ENCODE peak calls at places on chromosomes 12 and 14, in ten cellular contexts. T is T-helper 1 cell; K is HT1080; L is nucleus accumbens; E is cerebellum; B is astrocyte; O is NCI-H1436; W is SK-MEL-5; A is stimulated activated CD8-positive, alpha-beta memory T cell treated with anti-CD3 and anti-CD28 coated beads, Interleukin-2, amount 100 ng/mL, for 48 hours; H is cardiac muscle cell. P is an unnamed sample.

GRCh38 chr12:66072135-66072534 is 58.4 kb downstream of the LLPH start:
- DNase-seq in T (no peak), K (no peak), L (no peak), E (no peak), B (no peak), O (no peak), W (no peak), A (no peak), H (no peak), P (no peak)

GRCh38 chr12:11092128-11092527 is at the start of gene TAS2R43:
- DNase-seq in T (no peak), K (no peak), L (no peak), E (no peak), B (no peak), O (no peak), W (no peak), A (no peak), H (no peak), P (no peak)

GRCh38 chr14:77369280-77369679 is 7.6 kb downstream of the TMED8 start:
- DNase-seq in T (no peak), K (no peak), L (no peak), E (no peak), B (no peak), O (no peak), W (no peak), A (no peak), H (peak; percentile 12), P (no peak)

GRCh38 chr12:4272014-4272975 is 1.3 kb upstream of the CCND2 start:
- DNase-seq in T (peak; percentile 88), K (no peak), L (no peak), E (peak; percentile 39), B (peak; percentile 39), O (no peak), W (peak; percentile 56), A (peak; percentile 87), H (peak; percentile 78), P (no peak)

GRCh38 chr14:53032838-53033390 is 82.1 kb upstream of the FERMT2 start:
- DNase-seq in T (no peak), K (no peak), L (no peak), E (no peak), B (no peak), O (no peak), W (no peak), A (no peak), H (no peak), P (no peak)

GRCh38 chr12:49811136-49811535 is 17.1 kb downstream of the NCKAP5L start:
- DNase-seq in T (no peak), K (no peak), L (no peak), E (no peak), B (no peak), O (no peak), W (peak; percentile 49), A (no peak), H (no peak), P (no peak)

GRCh38 chr12:120254809-120255208 is 10.7 kb downstream of the PXN start:
- DNase-seq in T (no peak), K (no peak), L (no peak), E (no peak), B (no peak), O (no peak), W (no peak), A (no peak), H (no peak), P (no peak)

GRCh38 chr12:9111525-9111924 is 4.2 kb downstream of the A2M start:
- DNase-seq in T (no peak), K (no peak), L (no peak), E (no peak), B (no peak), O (no peak), W (no peak), A (no peak), H (no peak), P (no peak)

GRCh38 chr14:65415613-65416012 is 3.1 kb downstream of the FUT8 start:
- DNase-seq in T (no peak), K (no peak), L (no peak), E (no peak), B (no peak), O (no peak), W (no peak), A (no peak), H (no peak), P (no peak)

GRCh38 chr12:102429211-102429610 is 51.2 kb downstream of the IGF1 start:
- DNase-seq in T (no peak), K (no peak), L (no peak), E (no peak), B (no peak), O (no peak), W (no peak), A (no peak), H (no peak), P (no peak)

GRCh38 chr12:10153271-10154144 is 18.4 kb downstream of the OLR1 start:
- DNase-seq in T (peak; percentile 45), K (peak; percentile 20), L (peak; percentile 17), E (peak; percentile 68), B (peak; percentile 51), O (peak; percentile 2), W (peak; percentile 73), A (peak; percentile 20), H (peak; percentile 79), P (peak; percentile 19)

GRCh38 chr14:95204705-95205104 is 47.4 kb upstream of the DICER1 start:
- DNase-seq in T (no peak), K (no peak), L (no peak), E (no peak), B (no peak), O (no peak), W (no peak), A (no peak), H (no peak), P (no peak)

GRCh38 chr12:79566452-79566851 is 124.3 kb downstream of the PAWR start:
- DNase-seq in T (no peak), K (no peak), L (no peak), E (no peak), B (peak; percentile 39), O (no peak), W (no peak), A (no peak), H (no peak), P (no peak)

GRCh38 chr12:31300341-31300740 is 25.6 kb downstream of the SINHCAF start:
- DNase-seq in T (no peak), K (no peak), L (no peak), E (no peak), B (no peak), O (no peak), W (no peak), A (no peak), H (no peak), P (no peak)

GRCh38 chr14:67622675-67623074 is 3.0 kb downstream of the ARG2 start:
- DNase-seq in T (no peak), K (peak; percentile 91), L (peak; percentile 5), E (peak; percentile 32), B (peak; percentile 79), O (no peak), W (peak; percentile 46), A (no peak), H (peak; percentile 86), P (no peak)

GRCh38 chr12:52074656-52075408 is 4.7 kb upstream of the SMIM41 start:
- DNase-seq in T (no peak), K (no peak), L (no peak), E (no peak), B (no peak), O (no peak), W (no peak), A (no peak), H (no peak), P (peak; percentile 59)

GRCh38 chr14:101072945-101073597 is 169.5 kb upstream of the RTL1 start:
- DNase-seq in T (no peak), K (peak; percentile 98), L (no peak), E (peak; percentile 85), B (peak; percentile 95), O (peak; percentile 88), W (peak; percentile 80), A (peak; percentile 18), H (peak; percentile 36), P (peak; percentile 35)

GRCh38 chr14:105501504-105502291 is 10.7 kb downstream of the TEDC1 start:
- DNase-seq in T (no peak), K (no peak), L (no peak), E (no peak), B (no peak), O (no peak), W (no peak), A (no peak), H (no peak), P (no peak)

GRCh38 chr12:116358850-116359761 is 81.6 kb upstream of the MED13L start:
- DNase-seq in T (peak; percentile 66), K (peak; percentile 86), L (peak; percentile 4), E (peak; percentile 81), B (peak; percentile 96), O (peak; percentile 60), W (peak; percentile 93), A (peak; percentile 37), H (peak; percentile 95), P (peak; percentile 93)

GRCh38 chr14:35416108-35416750 is 11.7 kb upstream of the NFKBIA start:
- DNase-seq in T (peak; percentile 45), K (no peak), L (no peak), E (no peak), B (no peak), O (no peak), W (no peak), A (peak; percentile 62), H (peak; percentile 54), P (no peak)

GRCh38 chr14:65231286-65231980 is 129.1 kb upstream of the MAX start:
- DNase-seq in T (no peak), K (no peak), L (no peak), E (no peak), B (no peak), O (no peak), W (no peak), A (no peak), H (no peak), P (no peak)

GRCh38 chr12:96294831-96295230 is 100.7 kb downstream of the ELK3 start:
- DNase-seq in T (no peak), K (no peak), L (no peak), E (no peak), B (peak; percentile 74), O (no peak), W (no peak), A (no peak), H (no peak), P (no peak)

P was measured in NCI-H774.